ENCODE peak calls at places on chromosomes 13 and 19, in seven cellular contexts. O is PC-9, N is MM.1S, F is neural progenitor cell, M is brain microvascular endothelial cell, R is astrocyte, K is heart left ventricle. H is an unnamed sample. For H3K27me3, the result is how much of the 10 kb centered on the place peaks cover.

GRCh38 chr19:42010245-42011126 is 16.5 kb upstream of the ATP1A3 start:
- DNase-seq in O (no peak), N (no peak), F (no peak), M (no peak), R (no peak), K (no peak), H (no peak)

GRCh38 chr19:30447276-30447870 is 75.2 kb downstream of the ZNF536 start:
- DNase-seq in O (no peak), N (no peak), F (no peak), M (no peak), R (peak), K (no peak), H (no peak)

GRCh38 chr13:33940898-33941297 is 122.9 kb downstream of the RFC3 start:
- DNase-seq in O (no peak), N (no peak), F (peak), M (no peak), R (no peak), K (no peak), H (no peak)

GRCh38 chr19:44367024-44367423 is 10.5 kb upstream of the ZNF112 start:
- DNase-seq in O (no peak), N (no peak), F (no peak), M (no peak), R (no peak), K (no peak), H (no peak)

GRCh38 chr19:35431147-35431807 is 16.8 kb upstream of the FFAR2 start:
- DNase-seq in O (no peak), N (peak), F (no peak), M (no peak), R (no peak), K (no peak), H (no peak)

GRCh38 chr13:79631260-79631659 is 150.3 kb downstream of the NDFIP2 start:
- DNase-seq in O (peak), N (no peak), F (no peak), M (peak), R (peak), K (no peak), H (no peak)

GRCh38 chr13:38872693-38873092 is 117.9 kb downstream of the STOML3 start:
- DNase-seq in O (peak), N (peak), F (peak), M (no peak), R (peak), K (no peak), H (no peak)

GRCh38 chr13:75326173-75327131 is 155.5 kb downstream of the TBC1D4 start:
- DNase-seq in O (no peak), N (no peak), F (no peak), M (peak), R (peak), K (no peak), H (no peak)

GRCh38 chr13:111541752-111542529 is 221.5 kb downstream of the TEX29 start:
- DNase-seq in O (no peak), N (no peak), F (no peak), M (no peak), R (no peak), K (no peak), H (no peak)

GRCh38 chr19:13099073-13099999 is 3.3 kb downstream of the LYL1 start:
- DNase-seq in O (no peak), N (peak), F (peak), M (no peak), R (no peak), K (peak), H (no peak)

GRCh38 chr13:107799001-107799400 is 416.3 kb downstream of the LIG4 start:
- DNase-seq in O (no peak), N (no peak), F (no peak), M (no peak), R (no peak), K (no peak), H (no peak)

GRCh38 chr13:65913173-65913572 is 1317.0 kb downstream of the PCDH9 start:
- DNase-seq in O (no peak), N (no peak), F (no peak), M (peak), R (peak), K (no peak), H (peak)

GRCh38 chr13:33799950-33800592 is 17.9 kb upstream of the RFC3 start:
- DNase-seq in O (no peak), N (no peak), F (peak), M (peak), R (peak), K (no peak), H (no peak)

GRCh38 chr13:32314968-32315254 is 252 bp downstream of the ZAR1L start:
- DNase-seq in O (peak), N (peak), F (peak), M (peak), R (peak), K (no peak), H (no peak)

GRCh38 chr13:37412271-37412683 is 186.3 kb downstream of the POSTN start:
- DNase-seq in O (no peak), N (no peak), F (no peak), M (no peak), R (peak), K (no peak), H (peak)

GRCh38 chr13:40502236-40502635 is 164.2 kb downstream of the FOXO1 start:
- DNase-seq in O (no peak), N (no peak), F (no peak), M (no peak), R (peak), K (no peak), H (no peak)

GRCh38 chr19:7644550-7644877 is 7.6 kb downstream of the STXBP2 start:
- DNase-seq in O (no peak), N (no peak), F (no peak), M (no peak), R (no peak), K (no peak), H (no peak)

GRCh38 chr13:41004875-41005693 is 14.0 kb downstream of the ELF1 start:
- DNase-seq in O (no peak), N (peak), F (no peak), M (no peak), R (no peak), K (no peak), H (no peak)

GRCh38 chr19:38869160-38869835 is 8.8 kb downstream of the RINL start:
- DNase-seq in O (no peak), N (no peak), F (no peak), M (no peak), R (no peak), K (peak), H (no peak)

GRCh38 chr13:91719033-91719432 is 320.6 kb downstream of the GPC5 start:
- DNase-seq in O (no peak), N (no peak), F (no peak), M (peak), R (peak), K (no peak), H (no peak)

GRCh38 chr13:28558126-28558525 is 63.2 kb upstream of the FLT1 start:
- DNase-seq in O (no peak), N (no peak), F (no peak), M (peak), R (peak), K (no peak), H (peak)

GRCh38 chr13:41244555-41244954 is 18.8 kb downstream of the MTRF1 start:
- DNase-seq in O (no peak), N (no peak), F (no peak), M (peak), R (no peak), K (no peak), H (no peak)

GRCh38 chr19:35963514-35963913 is 27.3 kb downstream of the LRFN3 start:
- DNase-seq in O (peak), N (no peak), F (peak), M (peak), R (peak), K (peak), H (peak)

GRCh38 chr13:55347528-55347927 is 1793.2 kb upstream of the PRR20A start:
- DNase-seq in O (no peak), N (no peak), F (no peak), M (no peak), R (no peak), K (no peak), H (no peak)

GRCh38 chr13:108528303-108528702 is 101.1 kb upstream of the MYO16 start:
- DNase-seq in O (no peak), N (no peak), F (no peak), M (no peak), R (no peak), K (no peak), H (no peak)

GRCh38 chr19:41887711-41888382 is 4.9 kb downstream of the ARHGEF1 start:
- DNase-seq in O (peak), N (no peak), F (no peak), M (no peak), R (peak), K (peak), H (no peak)

GRCh38 chr13:59979589-59979988 is 184.1 kb downstream of the DIAPH3 start:
- DNase-seq in O (no peak), N (no peak), F (no peak), M (no peak), R (no peak), K (no peak), H (no peak)

GRCh38 chr19:7197760-7198696 is 96.2 kb downstream of the INSR start:
- DNase-seq in O (peak), N (peak), F (peak), M (peak), R (peak), K (peak), H (peak)

GRCh38 chr13:35530147-35530546 is 53.7 kb upstream of the MAB21L1 start:
- DNase-seq in O (no peak), N (no peak), F (no peak), M (no peak), R (no peak), K (peak), H (no peak)

GRCh38 chr13:45936621-45937020 is 85.1 kb upstream of the SIAH3 start:
- DNase-seq in O (no peak), N (no peak), F (no peak), M (no peak), R (no peak), K (no peak), H (no peak)

GRCh38 chr13:100530645-100531044 is 57.9 kb downstream of the GGACT start:
- DNase-seq in O (no peak), N (no peak), F (no peak), M (no peak), R (no peak), K (no peak), H (no peak)

GRCh38 chr19:48798937-48799336 is 11.9 kb downstream of the BCAT2 start:
- DNase-seq in O (no peak), N (no peak), F (peak), M (peak), R (no peak), K (no peak), H (no peak)

GRCh38 chr19:29893606-29894284 is 48.3 kb upstream of the URI1 start:
- DNase-seq in O (no peak), N (no peak), F (no peak), M (no peak), R (no peak), K (no peak), H (no peak)

GRCh38 chr19:5447700-5448311 is 7.4 kb upstream of the ZNRF4 start:
- DNase-seq in O (no peak), N (no peak), F (no peak), M (no peak), R (peak), K (no peak), H (no peak)

GRCh38 chr19:11624064-11624463 is 26.8 kb downstream of the ZNF627 start:
- DNase-seq in O (no peak), N (no peak), F (no peak), M (peak), R (peak), K (no peak), H (no peak)

GRCh38 chr13:60019119-60019993 is 144.4 kb downstream of the DIAPH3 start:
- DNase-seq in O (no peak), N (peak), F (no peak), M (no peak), R (peak), K (no peak), H (no peak)

GRCh38 chr19:48925240-48925843 is 8.2 kb upstream of the DHDH start:
- DNase-seq in O (no peak), N (no peak), F (no peak), M (peak), R (peak), K (no peak), H (peak)

GRCh38 chr13:44921931-44922758 is 67.1 kb downstream of the NUFIP1 start:
- DNase-seq in O (peak), N (no peak), F (no peak), M (peak), R (peak), K (peak), H (peak)

GRCh38 chr19:44648536-44649370 is 5.0 kb downstream of the PVR start:
- DNase-seq in O (no peak), N (no peak), F (no peak), M (peak), R (peak), K (peak), H (no peak)

GRCh38 chr19:14004619-14005380 is 1.3 kb downstream of the RFX1 start:
- DNase-seq in O (no peak), N (no peak), F (no peak), M (no peak), R (no peak), K (peak), H (no peak)

GRCh38 chr13:24389506-24389905 is 80.1 kb downstream of the C1QTNF9 start:
- DNase-seq in O (no peak), N (no peak), F (no peak), M (no peak), R (no peak), K (no peak), H (no peak)
- H3K27ac ChIP-seq in O (no peak), N (no peak), F (no peak), M (no peak), R (no peak), K (no peak), H (no peak)

GRCh38 chr13:51025245-51025872 is 85.7 kb downstream of the C13orf42 start:
- DNase-seq in O (no peak), N (no peak), F (no peak), M (no peak), R (no peak), K (no peak), H (no peak)
- H3K27me3 ChIP-seq in O (under half), N (under half), F (under half), M (under half), R (under half), K (under half), H (under half)

GRCh38 chr19:15265214-15265613 is 33.0 kb upstream of the EPHX3 start:
- DNase-seq in O (no peak), N (no peak), F (no peak), M (no peak), R (no peak), K (no peak), H (no peak)

GRCh38 chr19:15263361-15263985 is 31.2 kb upstream of the EPHX3 start:
- DNase-seq in O (no peak), N (no peak), F (no peak), M (no peak), R (no peak), K (no peak), H (no peak)

GRCh38 chr19:15265849-15266248 is 33.6 kb upstream of the EPHX3 start:
- DNase-seq in O (no peak), N (no peak), F (no peak), M (peak), R (peak), K (peak), H (peak)

GRCh38 chr19:15264061-15264932 is 32.0 kb upstream of the EPHX3 start:
- DNase-seq in O (peak), N (peak), F (peak), M (peak), R (no peak), K (peak), H (peak)

DNA sequence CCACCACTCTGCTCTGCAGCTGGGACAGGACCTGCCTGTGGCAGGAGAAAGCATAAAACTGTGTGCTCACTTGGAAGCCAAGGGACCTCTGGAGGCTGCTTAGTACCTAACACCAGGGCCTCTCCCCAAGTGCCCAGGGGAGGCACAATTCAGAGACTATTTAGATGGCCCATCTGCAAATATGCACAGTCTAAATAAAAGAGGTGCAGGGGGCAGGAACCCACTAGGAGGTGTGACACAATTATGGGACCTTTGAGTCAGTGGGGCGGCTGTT is 32.6 kb upstream of the EPHX3 start:
- DNase-seq in O (no peak), N (no peak), F (no peak), M (no peak), R (no peak), K (no peak), H (no peak)
- H3K27ac ChIP-seq in O (no peak), N (no peak), F (no peak), M (no peak), R (no peak), K (peak), H (no peak)

GRCh38 chr19:3227054-3227626 is 2.7 kb downstream of the CELF5 start:
- DNase-seq in O (no peak), N (no peak), F (no peak), M (no peak), R (no peak), K (no peak), H (no peak)
- H3K27me3 ChIP-seq in O (under half), N (half or more), F (under half), M (under half), R (under half), K (under half), H (under half)

DNA sequence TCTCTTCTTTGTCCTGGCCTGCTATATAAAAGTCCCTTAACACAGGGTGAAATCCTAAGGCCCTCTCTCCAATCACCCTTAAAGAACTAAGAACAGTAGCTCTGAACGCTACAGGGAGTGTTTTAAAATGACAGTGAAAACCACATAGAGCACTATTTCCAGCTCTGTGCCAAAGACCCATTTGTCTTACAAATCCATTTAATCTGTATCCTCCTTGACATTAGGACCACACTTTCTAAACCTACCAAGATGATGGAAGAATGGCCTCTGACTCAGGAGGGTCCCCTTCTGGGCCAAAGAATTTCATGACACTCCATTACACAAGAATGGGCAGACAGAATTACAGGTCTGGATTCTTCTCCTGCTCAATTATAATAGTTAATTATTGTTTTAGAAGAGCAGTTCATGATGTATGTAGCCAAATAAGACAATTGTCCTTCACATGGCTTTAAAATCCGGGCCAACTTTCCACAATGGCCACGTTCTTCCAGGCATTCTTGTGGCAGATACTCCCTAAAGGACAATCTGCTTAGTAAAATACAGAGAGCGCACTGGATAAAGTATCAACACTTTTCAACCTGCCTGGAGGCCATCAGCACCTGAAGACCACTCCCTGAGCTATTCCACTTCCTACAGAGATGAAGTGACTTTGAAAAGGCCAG is 61.0 kb downstream of the STK24 start:
- DNase-seq in O (no peak), N (no peak), F (peak), M (no peak), R (peak), K (no peak), H (no peak)
- H3K27ac ChIP-seq in O (peak), N (no peak), F (peak), M (no peak), R (no peak), K (no peak), H (no peak)

DNA sequence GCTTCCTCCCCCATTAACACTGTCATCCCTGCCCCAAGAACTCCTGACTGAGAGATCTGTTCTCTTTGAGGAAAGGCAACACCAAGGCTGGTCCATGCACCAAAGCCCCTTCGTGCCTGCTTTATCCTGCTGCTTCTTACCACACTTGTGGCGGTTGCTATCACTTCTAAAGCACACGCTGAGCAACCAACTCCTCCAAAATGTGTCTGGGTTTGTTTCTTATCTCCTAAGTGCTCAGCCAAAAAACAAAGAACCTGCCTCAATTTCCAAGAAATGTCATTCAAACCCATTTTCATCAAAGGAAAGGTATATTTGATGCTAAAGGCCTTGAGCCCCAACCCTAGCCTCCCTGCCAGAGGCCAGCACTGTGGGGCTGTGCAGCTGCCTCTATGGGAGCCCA is 14.6 kb downstream of the ATP7B start:
- DNase-seq in O (no peak), N (no peak), F (no peak), M (no peak), R (no peak), K (no peak), H (no peak)
- H3K27me3 ChIP-seq in O (under half), N (under half), F (under half), M (under half), R (under half), K (under half), H (under half)

DNA sequence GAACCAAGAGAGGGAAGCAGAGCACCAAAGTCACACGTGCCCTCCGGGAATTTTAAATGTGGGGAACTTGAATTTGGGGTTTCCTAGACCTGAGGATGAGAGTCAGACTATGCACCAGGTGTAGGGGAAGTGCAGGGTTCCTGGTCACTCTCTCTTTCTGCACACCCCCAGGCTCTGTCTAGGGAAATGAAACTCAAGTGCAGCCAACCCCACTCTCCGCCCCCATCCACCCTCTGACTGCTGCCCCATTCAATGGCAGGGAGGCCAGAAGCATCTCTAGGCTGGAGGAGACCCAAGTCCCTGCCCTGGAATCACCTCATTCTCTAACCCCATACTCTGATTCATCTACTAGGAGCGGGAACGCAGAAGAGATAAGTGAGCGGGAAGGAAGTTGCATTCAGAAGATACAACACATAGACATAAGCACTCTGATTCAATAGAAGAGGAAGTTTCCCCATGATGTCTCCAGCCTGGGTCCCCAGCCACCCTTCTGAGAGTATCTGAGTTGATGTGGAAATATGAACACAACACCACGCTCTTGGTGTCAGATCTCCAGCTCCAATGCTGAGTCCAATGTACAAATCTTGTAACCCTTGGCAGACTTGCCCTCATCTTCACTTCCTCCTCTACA is 4.7 kb upstream of the SIGLEC14 start:
- DNase-seq in O (no peak), N (no peak), F (no peak), M (no peak), R (no peak), K (no peak), H (no peak)
- H3K27ac ChIP-seq in O (no peak), N (no peak), F (no peak), M (no peak), R (no peak), K (no peak), H (no peak)

GRCh38 chr13:20161951-20162300 is 1.1 kb upstream of the GJA3 start:
- DNase-seq in O (no peak), N (no peak), F (peak), M (no peak), R (no peak), K (no peak), H (no peak)
- H3K27me3 ChIP-seq in O (under half), N (under half), F (half or more), M (under half), R (under half), K (under half), H (under half)

GRCh38 chr19:17951151-17952040 is 15.5 kb upstream of the KCNN1 start:
- DNase-seq in O (no peak), N (no peak), F (peak), M (no peak), R (no peak), K (no peak), H (no peak)
- H3K27ac ChIP-seq in O (no peak), N (no peak), F (no peak), M (no peak), R (no peak), K (no peak), H (no peak)

H was measured in AG04450.